ENCODE peak calls at places on chromosomes 16 and 17, in eight cellular contexts. F is NK-92 treated with Interleukin-12 subunit alpha and Interleukin-12 subunit beta, amount 100 ng/mL, for 24 hours; U is activated CD8-positive, alpha-beta memory T cell treated with anti-CD3 and anti-CD28 coated beads, Interleukin-2, amount 10 ng/mL, durations not matched to agents 7 days and 5 days; P is amniotic epithelial cell; S is NCI-H510A; G is activated T-cell treated with anti-CD3 and anti-CD28 coated beads, Interleukin-2, amount 50 U/mL, for 24 hours; H is T-helper 1 cell; B is WTC11. A is an unnamed sample.

GRCh38 chr17:72393553-72393952 is 272.7 kb downstream of the SOX9 start:
- DNase-seq in F (no peak), U (no peak), P (peak), S (no peak), G (no peak), H (no peak), B (no peak), A (no peak)

GRCh38 chr16:57045694-57046381 is 46.5 kb upstream of the CPNE2 start:
- DNase-seq in F (no peak), U (no peak), P (peak), S (no peak), G (peak), H (no peak), B (peak), A (no peak)

GRCh38 chr17:4931974-4932373 is at the start of gene GP1BA:
- DNase-seq in F (no peak), U (no peak), P (no peak), S (no peak), G (no peak), H (no peak), B (no peak), A (no peak)

GRCh38 chr16:4315185-4316102 is at the start of gene GLIS2:
- DNase-seq in F (no peak), U (no peak), P (peak), S (peak), G (peak), H (peak), B (peak), A (peak)

GRCh38 chr17:82823004-82823403 is 16.8 kb downstream of the ZNF750 start:
- DNase-seq in F (no peak), U (no peak), P (no peak), S (no peak), G (no peak), H (no peak), B (peak), A (no peak)

GRCh38 chr17:38687291-38687690 is 12.5 kb upstream of the EPOP start:
- DNase-seq in F (no peak), U (no peak), P (peak), S (no peak), G (no peak), H (no peak), B (no peak), A (no peak)

GRCh38 chr16:27264151-27264550 is 4.4 kb downstream of the NSMCE1 start:
- DNase-seq in F (no peak), U (peak), P (peak), S (no peak), G (no peak), H (no peak), B (no peak), A (no peak)

GRCh38 chr17:6639651-6640535 is 618 bp downstream of the KIAA0753 start:
- DNase-seq in F (no peak), U (peak), P (peak), S (no peak), G (peak), H (no peak), B (peak), A (peak)

GRCh38 chr16:61246592-61246991 is 789.6 kb downstream of the CDH8 start:
- DNase-seq in F (no peak), U (no peak), P (no peak), S (no peak), G (no peak), H (no peak), B (no peak), A (no peak)

GRCh38 chr16:77971306-77972131 is 50.8 kb upstream of the CLEC3A start:
- DNase-seq in F (peak), U (peak), P (peak), S (no peak), G (peak), H (peak), B (peak), A (no peak)

GRCh38 chr17:56715613-56716357 is 117.9 kb downstream of the C17orf67 start:
- DNase-seq in F (peak), U (peak), P (peak), S (peak), G (peak), H (peak), B (peak), A (peak)

GRCh38 chr16:85613609-85614337 is 651 bp downstream of the GSE1 start:
- DNase-seq in F (no peak), U (peak), P (no peak), S (peak), G (no peak), H (no peak), B (peak), A (no peak)

GRCh38 chr16:56041556-56042140 is 149.6 kb upstream of the GNAO1 start:
- DNase-seq in F (peak), U (peak), P (no peak), S (peak), G (peak), H (no peak), B (peak), A (no peak)

GRCh38 chr17:45110676-45111611 is 21.4 kb downstream of the PLCD3 start:
- DNase-seq in F (no peak), U (no peak), P (no peak), S (no peak), G (no peak), H (no peak), B (no peak), A (no peak)

GRCh38 chr17:44004761-44005526 is 522 bp downstream of the NAGS start:
- DNase-seq in F (no peak), U (no peak), P (no peak), S (peak), G (peak), H (no peak), B (peak), A (no peak)

GRCh38 chr17:79810138-79811027 is 13.5 kb upstream of the CBX8 start:
- DNase-seq in F (no peak), U (peak), P (peak), S (peak), G (peak), H (peak), B (peak), A (peak)

GRCh38 chr17:81681672-81682071 is 1.9 kb downstream of the ARL16 start:
- DNase-seq in F (no peak), U (no peak), P (no peak), S (no peak), G (no peak), H (no peak), B (no peak), A (no peak)

GRCh38 chr16:50711862-50712567 is 18.6 kb downstream of the NOD2 start:
- DNase-seq in F (no peak), U (no peak), P (no peak), S (peak), G (no peak), H (no peak), B (no peak), A (no peak)

GRCh38 chr17:79784353-79785016 is 6.5 kb downstream of the CBX2 start:
- DNase-seq in F (no peak), U (no peak), P (no peak), S (no peak), G (no peak), H (no peak), B (no peak), A (no peak)

GRCh38 chr16:65534121-65534528 is 412.3 kb upstream of the CDH11 start:
- DNase-seq in F (no peak), U (no peak), P (peak), S (no peak), G (no peak), H (no peak), B (no peak), A (no peak)